ENCODE peak calls at places on chromosomes 5 and 9, in five cellular contexts. K is right lobe of liver; J is heart left ventricle; F is CD8-positive, alpha-beta T cell; X is PC-3. Q is an unnamed sample.

GRCh38 chr9:4831119-4831518 is 38.4 kb downstream of the RCL1 start:
- DNase-seq in F (no peak), X (peak; percentile 66), K (no peak), J (no peak), Q (no peak)

GRCh38 chr5:145762833-145763232 is 72.3 kb downstream of the PRELID2 start:
- DNase-seq in K (no peak), F (no peak), X (no peak), J (no peak), Q (no peak)

GRCh38 chr9:75027187-75028107 is 646 bp downstream of the CARNMT1 start:
- DNase-seq in F (peak; percentile 69), X (peak; percentile 20), J (peak; percentile 67), K (peak; percentile 83), Q (peak; percentile 90)

GRCh38 chr9:101449071-101449721 is 13.6 kb upstream of the ALDOB start:
- DNase-seq in X (peak; percentile 66), K (peak; percentile 90), J (peak; percentile 66), F (peak; percentile 65), Q (no peak)

GRCh38 chr9:121059998-121060636 is 10.0 kb upstream of the C5 start:
- DNase-seq in X (peak; percentile 81), F (no peak), J (peak; percentile 27), K (no peak), Q (no peak)

GRCh38 chr5:50666261-50667078 is at the start of gene PARP8:
- DNase-seq in X (no peak), K (peak; percentile 72), F (peak; percentile 76), J (peak; percentile 58), Q (no peak)

GRCh38 chr5:111016801-111017200 is 54.7 kb upstream of the TSLP start:
- DNase-seq in J (no peak), F (no peak), X (no peak), K (no peak), Q (no peak)

GRCh38 chr5:95406426-95407093 is 15.4 kb downstream of the FAM81B start:
- DNase-seq in K (no peak), X (no peak), J (no peak), F (no peak), Q (no peak)

GRCh38 chr5:177356756-177357458 is 817 bp upstream of the RGS14 start:
- DNase-seq in J (no peak), K (no peak), F (no peak), X (no peak), Q (no peak)

GRCh38 chr5:33401482-33402390 is 39.0 kb upstream of the TARS1 start:
- DNase-seq in X (peak; percentile 90), K (no peak), F (no peak), J (no peak), Q (no peak)

GRCh38 chr9:1721219-1721618 is 293.9 kb upstream of the SMARCA2 start:
- DNase-seq in J (no peak), X (no peak), K (no peak), F (no peak), Q (no peak)

GRCh38 chr5:150295172-150295611 is 5.6 kb upstream of the CAMK2A start:
- DNase-seq in J (peak; percentile 27), X (peak; percentile 85), F (no peak), K (peak; percentile 44), Q (no peak)

GRCh38 chr5:68960961-68961360 is 132.9 kb upstream of the SLC30A5 start:
- DNase-seq in K (no peak), X (no peak), J (no peak), F (no peak), Q (no peak)

GRCh38 chr9:7028591-7028990 is 270.8 kb downstream of the KDM4C start:
- DNase-seq in F (no peak), K (no peak), J (no peak), X (no peak), Q (no peak)

GRCh38 chr9:134592819-134593200 is 48.8 kb upstream of the COL5A1 start:
- DNase-seq in J (no peak), X (no peak), K (no peak), F (no peak), Q (no peak)

GRCh38 chr5:7868773-7869473 is at the start of the genes FASTKD3 and MTRR:
- DNase-seq in F (peak; percentile 91), K (peak; percentile 96), J (peak; percentile 93), X (peak; percentile 97), Q (no peak)

GRCh38 chr9:114221706-114222465 is 66.5 kb downstream of the COL27A1 start:
- DNase-seq in F (no peak), K (no peak), J (no peak), X (peak; percentile 34), Q (no peak)

GRCh38 chr5:150320048-150320555 is 17.4 kb upstream of the ARSI start:
- DNase-seq in K (no peak), J (peak; percentile 54), X (peak; percentile 77), F (no peak), Q (no peak)

GRCh38 chr9:115615821-115616665 is 498.1 kb upstream of the TNC start:
- DNase-seq in F (no peak), X (peak; percentile 92), J (no peak), K (no peak), Q (no peak)

GRCh38 chr5:68458416-68458815 is 242.9 kb downstream of the PIK3R1 start:
- DNase-seq in X (no peak), K (no peak), F (no peak), J (no peak), Q (no peak)

GRCh38 chr5:150757087-150757649 is 1.6 kb downstream of the DCTN4 start:
- DNase-seq in F (no peak), J (no peak), K (no peak), X (no peak), Q (no peak)

GRCh38 chr9:84419203-84419602 is 78.6 kb upstream of the SLC28A3 start:
- DNase-seq in J (no peak), F (no peak), X (no peak), K (no peak), Q (no peak)

GRCh38 chr5:143101134-143101533 is 302.4 kb downstream of the NR3C1 start:
- DNase-seq in K (no peak), F (no peak), X (no peak), J (no peak), Q (no peak)

GRCh38 chr9:133127340-133127981 is 6.4 kb upstream of the RALGDS start:
- DNase-seq in X (no peak), K (peak; percentile 94), J (no peak), F (no peak), Q (no peak)

GRCh38 chr9:31119882-31120481 is 1264.5 kb upstream of the ACO1 start:
- DNase-seq in K (no peak), X (peak; percentile 32), F (peak; percentile 61), J (no peak), Q (no peak)

GRCh38 chr5:122775713-122776084 is 819 bp downstream of the SNX2 start:
- DNase-seq in F (no peak), J (no peak), X (peak; percentile 12), K (no peak), Q (no peak)

GRCh38 chr5:108375768-108376167 is 6.1 kb downstream of the FBXL17 start:
- DNase-seq in F (no peak), K (no peak), J (no peak), X (no peak), Q (no peak)

GRCh38 chr9:81841326-81841725 is 86.9 kb upstream of the SPATA31D4 start:
- DNase-seq in X (no peak), K (no peak), F (no peak), J (no peak), Q (no peak)

GRCh38 chr9:105535920-105536668 is 21.8 kb upstream of the FKTN start:
- DNase-seq in F (no peak), J (no peak), X (no peak), K (no peak), Q (no peak)

GRCh38 chr5:175520321-175520720 is 42.0 kb downstream of the SFXN1 start:
- DNase-seq in F (peak; percentile 64), J (no peak), K (no peak), X (no peak), Q (no peak)

GRCh38 chr9:6759114-6759977 is 1.6 kb downstream of the KDM4C start:
- DNase-seq in F (no peak), X (peak; percentile 74), K (no peak), J (no peak), Q (no peak)

GRCh38 chr5:154309361-154309725 is 118.8 kb downstream of the GALNT10 start:
- DNase-seq in J (no peak), F (no peak), X (no peak), K (no peak), Q (peak; percentile 16)

GRCh38 chr5:147098233-147098790 is 136.5 kb upstream of the STK32A start:
- DNase-seq in K (no peak), J (peak; percentile 30), F (no peak), X (peak; percentile 42), Q (no peak)

GRCh38 chr5:74598731-74599624 is 41.5 kb downstream of the ENC1 start:
- DNase-seq in J (no peak), K (no peak), F (no peak), X (no peak), Q (no peak)

GRCh38 chr5:113250341-113250953 is 184.3 kb downstream of the TSSK1B start:
- DNase-seq in X (no peak), F (no peak), K (no peak), J (peak; percentile 63), Q (no peak)
- H3K4me3 ChIP-seq in X (no peak overlapping the region), F (no peak overlapping the region), K (no peak overlapping the region), J (no peak overlapping the region), Q (no peak overlapping the region)

DNA sequence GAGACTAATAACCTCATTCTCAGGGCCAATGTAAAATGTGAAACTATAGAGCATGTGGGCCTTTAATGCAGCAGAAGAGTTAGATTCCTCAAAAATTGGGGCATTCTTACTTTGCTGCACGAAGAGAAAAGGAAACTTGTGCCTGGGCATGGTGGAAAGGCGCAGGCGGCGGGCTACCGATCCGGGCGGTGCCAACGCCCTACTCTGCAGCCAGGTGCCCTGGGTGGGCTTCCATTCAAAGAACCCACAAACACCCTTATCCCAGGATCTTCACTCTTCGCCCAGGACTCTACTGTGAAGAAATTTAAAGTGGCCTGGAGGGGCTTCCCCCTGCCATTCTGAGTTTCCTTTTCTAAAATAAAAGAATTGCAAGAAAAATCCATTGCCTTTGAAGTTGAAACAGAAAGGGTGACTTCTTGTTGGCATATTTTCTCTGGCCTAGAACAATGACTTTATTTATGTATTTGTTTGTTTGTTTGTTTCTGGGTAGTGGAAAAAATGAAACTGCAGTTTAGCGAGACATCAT is 124.9 kb downstream of the TMEM161B start:
- DNase-seq in X (no peak), J (no peak), K (peak; percentile 31), F (no peak), Q (no peak)
- H3K27me3 ChIP-seq in X (no peaks in the 10 kb centered on the region), J (peaks cover 66% of the 10 kb centered on the region), K (no peaks in the 10 kb centered on the region), F (peaks cover 49% of the 10 kb centered on the region), Q (no peaks in the 10 kb centered on the region)

DNA sequence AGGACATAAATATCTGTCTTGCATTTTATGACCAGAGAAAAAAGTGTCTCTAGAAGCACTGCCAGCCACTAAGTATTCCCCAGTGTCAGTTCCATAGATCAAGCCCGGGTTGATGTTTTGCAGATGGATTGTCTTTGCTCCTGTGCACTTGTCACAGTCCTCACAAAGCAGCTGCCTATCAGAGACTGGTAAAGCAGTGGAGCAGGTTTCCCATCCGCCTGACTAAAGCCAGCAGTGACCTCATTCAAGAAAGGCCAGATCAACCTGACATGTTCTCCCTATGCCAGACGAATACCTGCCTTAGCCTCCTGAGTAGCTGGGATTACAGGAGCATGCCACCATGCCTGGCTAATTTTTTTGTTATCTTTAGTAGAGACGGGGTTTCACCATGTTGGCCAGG is 26.8 kb upstream of the GARNL3 start:
- DNase-seq in K (no peak), F (no peak), J (no peak), X (no peak), Q (no peak)
- TF ChIP-seq CTCF in K (no peak), F (no peak), J (no peak), X (no peak), Q (no peak)

GRCh38 chr5:173689171-173689676 is 72.8 kb upstream of the BOD1 start:
- DNase-seq in F (no peak), K (peak; percentile 79), J (no peak), X (no peak), Q (no peak)
- H3K4me3 ChIP-seq in F (no peak overlapping the region), K (peak overlapping the region; percentile 52), J (peak overlapping the region; percentile 10), X (no peak overlapping the region), Q (no peak overlapping the region)